ENCODE peak calls at places on chromosomes 11 and 22, in seven cellular contexts. D is left ventricle myocardium inferior; Y is cardiac muscle cell; V is CD4-positive, alpha-beta T cell; O is thyroid gland; Q is psoas muscle; E is uterus. C is an unnamed sample.

GRCh38 chr11:39569784-39570183 is 1889.7 kb downstream of the LRRC4C start:
- DNase-seq in Y (no peak), Q (no peak), V (no peak), D (no peak), E (no peak), O (no peak), C (no peak)

GRCh38 chr11:119166368-119167076 is 2.0 kb upstream of the NLRX1 start:
- DNase-seq in D (no peak), Y (no peak), O (peak; percentile 92), E (no peak), V (no peak), Q (no peak), C (no peak)

GRCh38 chr11:75155570-75156422 is 4.9 kb downstream of the SLCO2B1 start:
- DNase-seq in E (no peak), Q (no peak), O (no peak), V (no peak), Y (no peak), D (no peak), C (no peak)

GRCh38 chr22:46815896-46816721 is 53.7 kb downstream of the TBC1D22A start:
- DNase-seq in O (peak; percentile 24), Q (no peak), D (no peak), E (no peak), V (no peak), Y (no peak), C (no peak)

GRCh38 chr22:23984430-23984829 is 4.5 kb downstream of the GSTT2 start:
- DNase-seq in O (no peak), E (no peak), V (peak; percentile 12), D (no peak), Y (peak; percentile 70), Q (no peak), C (peak; percentile 21)

GRCh38 chr11:36131719-36132349 is 157.4 kb downstream of the COMMD9 start:
- DNase-seq in Q (peak; percentile 52), V (no peak), D (peak; percentile 35), E (peak; percentile 68), Y (peak; percentile 60), O (peak; percentile 24), C (no peak)

GRCh38 chr22:28674121-28674563 is 5.5 kb downstream of the TTC28 start:
- DNase-seq in D (no peak), Y (no peak), Q (no peak), V (no peak), E (no peak), O (no peak), C (peak; percentile 18)

GRCh38 chr11:65428578-65429068 is 6.0 kb downstream of the NEAT1 start:
- DNase-seq in Q (peak; percentile 36), O (peak; percentile 52), D (no peak), E (peak; percentile 19), Y (no peak), V (no peak), C (no peak)

GRCh38 chr11:43830928-43831440 is 49.6 kb upstream of the ALKBH3 start:
- DNase-seq in D (no peak), E (peak; percentile 46), Y (no peak), V (no peak), O (no peak), Q (peak; percentile 30), C (no peak)

GRCh38 chr11:107583629-107584195 is 7.2 kb upstream of the ELMOD1 start:
- DNase-seq in Q (no peak), O (no peak), Y (no peak), D (no peak), E (no peak), V (no peak), C (no peak)

GRCh38 chr11:16512163-16512562 is 155.8 kb upstream of the SOX6 start:
- DNase-seq in Y (no peak), V (no peak), O (no peak), D (no peak), Q (no peak), E (no peak), C (no peak)

GRCh38 chr11:31050061-31050790 is 319.3 kb downstream of the DCDC1 start:
- DNase-seq in D (no peak), O (peak; percentile 11), Y (peak; percentile 2), V (no peak), E (no peak), Q (no peak), C (no peak)

GRCh38 chr11:117369521-117369920 is 41.9 kb downstream of the CEP164 start:
- DNase-seq in Y (no peak), Q (no peak), O (peak; percentile 26), E (no peak), V (no peak), D (no peak), C (no peak)

GRCh38 chr11:125494601-125494986 is 1.5 kb downstream of the FEZ1 start:
- DNase-seq in Q (no peak), Y (no peak), V (no peak), D (no peak), O (no peak), E (no peak), C (no peak)

GRCh38 chr11:75836422-75836821 is 21.4 kb downstream of the UVRAG start:
- DNase-seq in O (no peak), E (no peak), D (no peak), Y (no peak), V (no peak), Q (no peak), C (no peak)

GRCh38 chr11:68798221-68798813 is 43.4 kb downstream of the CPT1A start:
- DNase-seq in Y (peak; percentile 63), V (peak; percentile 27), E (no peak), O (peak; percentile 15), D (no peak), Q (no peak), C (peak; percentile 38)

DNA sequence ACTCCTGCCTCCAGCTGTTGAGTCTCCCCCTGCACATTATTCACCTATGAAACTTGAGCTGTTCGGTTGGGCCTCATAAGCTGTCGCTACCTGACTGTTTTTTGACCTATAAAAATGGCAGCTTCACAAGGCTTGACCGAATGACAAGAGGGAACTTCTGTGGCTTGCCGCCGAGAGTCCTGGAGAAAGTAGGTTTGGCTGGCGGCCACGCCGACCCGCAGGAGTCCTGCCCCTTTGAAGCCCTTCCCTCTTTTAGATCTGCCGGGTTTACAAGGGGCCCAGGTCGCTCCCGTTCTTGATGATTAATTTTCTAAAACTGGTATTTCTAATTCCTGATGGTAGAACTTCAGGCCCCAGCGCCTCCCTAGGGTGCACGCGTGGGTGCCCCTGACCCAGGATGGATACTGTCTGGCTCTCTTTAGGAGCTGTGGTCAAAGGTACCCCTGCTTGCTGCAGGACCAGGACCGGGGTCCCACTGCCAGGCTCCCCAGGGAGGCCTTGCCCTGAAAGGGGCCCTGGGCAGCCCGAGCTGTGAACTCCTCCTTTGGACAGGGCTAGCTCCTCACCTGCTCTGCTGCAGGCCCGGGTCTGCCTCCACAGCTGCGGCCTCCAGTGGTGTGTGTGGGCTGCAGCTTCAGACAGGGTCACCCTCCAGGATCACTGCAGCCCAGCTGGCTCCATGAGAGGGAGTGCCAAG is 171.8 kb downstream of the CTTN start:
- DNase-seq in O (no peak), V (no peak), E (no peak), Y (no peak), D (no peak), Q (no peak), C (no peak)
- H3K9me3 ChIP-seq in O (no peaks in the 10 kb centered on the region), V (no peaks in the 10 kb centered on the region), E (no peaks in the 10 kb centered on the region), Y (no peaks in the 10 kb centered on the region), D (no peaks in the 10 kb centered on the region), Q (no peaks in the 10 kb centered on the region), C (no peaks in the 10 kb centered on the region)

DNA sequence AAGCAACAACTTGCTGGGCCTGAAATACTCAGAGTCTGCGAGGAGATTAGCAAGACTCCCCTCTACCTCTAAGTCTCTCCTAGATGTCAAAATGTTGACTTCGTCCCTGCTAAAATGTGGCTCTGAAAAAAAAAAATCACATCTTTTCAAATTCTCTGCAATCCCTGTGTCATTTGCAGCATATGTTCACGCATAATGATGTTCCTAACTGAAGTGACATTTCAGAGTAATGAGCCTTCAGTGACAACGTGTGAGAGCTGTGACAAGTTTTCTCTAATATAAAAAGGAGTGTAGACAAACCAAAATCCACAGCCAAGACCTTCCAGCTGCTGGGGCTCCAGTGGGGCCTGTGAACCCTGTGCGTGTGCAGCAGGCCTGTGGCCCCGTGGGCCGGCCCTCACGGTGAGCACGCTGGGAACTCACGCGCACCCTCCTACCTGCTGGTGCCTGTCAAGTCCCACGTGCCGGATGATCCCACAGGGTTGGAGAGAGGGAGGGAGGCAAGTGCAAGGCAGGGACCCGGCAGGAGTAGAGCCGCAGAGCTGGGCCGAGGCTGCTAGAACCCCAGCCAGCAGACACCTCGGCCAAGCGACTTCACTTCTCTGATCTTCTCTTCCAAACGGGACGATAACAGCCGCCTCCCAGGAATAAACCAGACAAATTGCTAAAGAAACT is 1232.6 kb downstream of the TBC1D22A start:
- DNase-seq in V (no peak), Q (no peak), D (no peak), O (no peak), E (no peak), Y (no peak), C (no peak)
- H3K9me3 ChIP-seq in V (no peaks in the 10 kb centered on the region), Q (no peaks in the 10 kb centered on the region), D (no peaks in the 10 kb centered on the region), O (no peaks in the 10 kb centered on the region), E (no peaks in the 10 kb centered on the region), Y (no peaks in the 10 kb centered on the region), C (peaks cover 2% of the 10 kb centered on the region)

GRCh38 chr22:48781868-48782267 is 1045.8 kb downstream of the BRD1 start:
- DNase-seq in D (no peak), Y (no peak), O (no peak), Q (no peak), E (no peak), V (no peak), C (no peak)
- H3K9me3 ChIP-seq in D (peaks cover 13% of the 10 kb centered on the region), Y (no peaks in the 10 kb centered on the region), O (no peaks in the 10 kb centered on the region), Q (no peaks in the 10 kb centered on the region), E (no peaks in the 10 kb centered on the region), V (no peaks in the 10 kb centered on the region), C (no peaks in the 10 kb centered on the region)

GRCh38 chr22:48563966-48564330 is 1263.7 kb downstream of the BRD1 start:
- DNase-seq in D (no peak), Q (no peak), E (no peak), V (no peak), Y (no peak), O (no peak), C (no peak)
- H3K9me3 ChIP-seq in D (no peaks in the 10 kb centered on the region), Q (no peaks in the 10 kb centered on the region), E (no peaks in the 10 kb centered on the region), V (no peaks in the 10 kb centered on the region), Y (no peaks in the 10 kb centered on the region), O (no peaks in the 10 kb centered on the region), C (no peaks in the 10 kb centered on the region)

GRCh38 chr22:49398646-49399045 is 429.0 kb downstream of the BRD1 start:
- DNase-seq in V (no peak), O (no peak), Q (no peak), D (no peak), Y (no peak), E (no peak), C (no peak)
- H3K9me3 ChIP-seq in V (no peaks in the 10 kb centered on the region), O (no peaks in the 10 kb centered on the region), Q (no peaks in the 10 kb centered on the region), D (peaks cover 9% of the 10 kb centered on the region), Y (no peaks in the 10 kb centered on the region), E (no peaks in the 10 kb centered on the region), C (no peaks in the 10 kb centered on the region)

GRCh38 chr11:1992111-1992510 is 5.5 kb downstream of the H19 start:
- DNase-seq in E (peak; percentile 12), D (no peak), Y (no peak), V (no peak), Q (no peak), O (no peak), C (no peak)
- H3K9me3 ChIP-seq in E (no peaks in the 10 kb centered on the region), D (no peaks in the 10 kb centered on the region), Y (no peaks in the 10 kb centered on the region), V (no peaks in the 10 kb centered on the region), Q (no peaks in the 10 kb centered on the region), O (no peaks in the 10 kb centered on the region), C (no peaks in the 10 kb centered on the region)

DNA sequence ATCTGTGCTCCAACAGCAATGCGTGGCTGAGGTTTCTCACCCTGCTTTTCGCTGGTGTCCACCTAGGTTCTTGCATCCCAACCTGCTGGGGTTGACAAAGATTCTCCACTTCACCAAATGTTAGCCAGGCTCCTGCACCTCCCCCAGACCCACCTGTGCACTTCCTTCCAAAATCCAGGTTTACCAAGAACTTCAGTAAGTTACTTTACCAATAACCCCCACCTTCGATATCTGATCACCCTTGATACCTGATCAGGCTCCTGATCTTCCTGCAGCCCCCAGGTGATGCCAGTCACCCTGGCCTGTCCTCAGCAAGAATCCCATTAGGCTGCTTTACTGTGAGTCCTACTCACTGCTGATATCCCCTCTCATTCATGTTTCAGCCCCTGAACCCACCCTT is 1203.4 kb downstream of the TBC1D22A start:
- DNase-seq in Q (no peak), O (no peak), Y (no peak), D (no peak), E (no peak), V (no peak), C (no peak)
- H3K9me3 ChIP-seq in Q (no peaks in the 10 kb centered on the region), O (no peaks in the 10 kb centered on the region), Y (peaks cover 3% of the 10 kb centered on the region), D (no peaks in the 10 kb centered on the region), E (no peaks in the 10 kb centered on the region), V (no peaks in the 10 kb centered on the region), C (no peaks in the 10 kb centered on the region)

C was measured in T-helper 17 cell.